ENCODE peak calls at places on chromosomes 11 and 22, in eight cellular contexts. S is A549, C is HL-60, X is GM12878, N is Panc1, H is GM23338, Y is HCT116, R is K562. Q is an unnamed sample.

GRCh38 chr11:9493492-9493891 is 32.7 kb downstream of the ZNF143 start:
- DNase-seq in X (no peak), Y (no peak), S (no peak), H (no peak), R (no peak), C (peak), N (no peak), Q (peak)

GRCh38 chr11:101048479-101048878 is 81.1 kb downstream of the PGR start:
- DNase-seq in S (no peak), X (no peak), R (no peak), C (no peak), H (no peak), N (no peak), Y (no peak), Q (no peak)

GRCh38 chr22:45242778-45243191 is 2.1 kb upstream of the KIAA0930 start:
- DNase-seq in X (no peak), S (peak), R (no peak), N (no peak), Y (no peak), H (peak), C (peak), Q (no peak)

GRCh38 chr11:79377399-79377798 is 63.4 kb downstream of the TENM4 start:
- DNase-seq in R (no peak), X (no peak), H (peak), Y (no peak), C (no peak), N (no peak), S (no peak), Q (no peak)

GRCh38 chr11:15493066-15493465 is 378.3 kb downstream of the INSC start:
- DNase-seq in N (no peak), C (no peak), H (peak), R (no peak), Y (peak), X (no peak), S (no peak), Q (no peak)

GRCh38 chr11:102926517-102926916 is 29.0 kb downstream of the MMP13 start:
- DNase-seq in N (no peak), S (no peak), X (no peak), H (no peak), C (no peak), R (no peak), Y (no peak), Q (no peak)

GRCh38 chr22:34587357-34588356 is 478.3 kb upstream of the ISX start:
- DNase-seq in S (no peak), Y (no peak), R (no peak), C (no peak), H (no peak), N (no peak), X (no peak), Q (no peak)

GRCh38 chr22:49701380-49702067 is 126.1 kb downstream of the BRD1 start:
- DNase-seq in Y (no peak), X (no peak), R (peak), N (no peak), C (peak), S (no peak), H (peak), Q (no peak)

GRCh38 chr22:31595271-31595670 is 66.7 kb downstream of the PISD start:
- DNase-seq in C (no peak), H (no peak), Y (no peak), S (no peak), N (no peak), X (no peak), R (no peak), Q (no peak)

GRCh38 chr11:10328314-10329090 is 23.6 kb downstream of the ADM start:
- DNase-seq in R (no peak), S (no peak), H (no peak), C (peak), X (no peak), N (no peak), Y (no peak), Q (no peak)

GRCh38 chr22:42275176-42275575 is 4.7 kb upstream of the TCF20 start:
- DNase-seq in H (no peak), Y (no peak), C (no peak), S (no peak), N (no peak), R (no peak), X (no peak), Q (no peak)

GRCh38 chr22:29765905-29766631 is 739 bp downstream of the ZMAT5 start:
- DNase-seq in R (peak), H (no peak), N (no peak), C (peak), Y (no peak), S (no peak), X (no peak), Q (peak)

GRCh38 chr11:116207349-116207748 is 565.4 kb downstream of the BUD13 start:
- DNase-seq in H (no peak), X (no peak), R (no peak), S (no peak), N (no peak), Y (no peak), C (no peak), Q (peak)

GRCh38 chr11:17734986-17735822 is 623 bp downstream of the KCNC1 start:
- DNase-seq in S (peak), Y (no peak), C (peak), H (peak), N (no peak), R (peak), X (no peak), Q (peak)

GRCh38 chr11:61778920-61779650 is 13.3 kb downstream of the TMEM258 start:
- DNase-seq in N (no peak), S (no peak), R (no peak), C (no peak), X (no peak), H (no peak), Y (no peak), Q (no peak)

GRCh38 chr11:20276661-20277000 is 86.9 kb upstream of the HTATIP2 start:
- DNase-seq in S (no peak), X (no peak), H (no peak), C (no peak), N (no peak), Y (no peak), R (no peak), Q (no peak)

GRCh38 chr22:27372364-27372763 is 429.2 kb downstream of the MN1 start:
- DNase-seq in X (no peak), Y (no peak), S (no peak), C (no peak), N (no peak), H (no peak), R (no peak), Q (no peak)

GRCh38 chr11:126416542-126417090 is 61.1 kb downstream of the ST3GAL4 start:
- DNase-seq in Y (no peak), H (peak), X (peak), S (no peak), C (no peak), N (no peak), R (no peak), Q (peak)

GRCh38 chr22:32042924-32043323 is at the start of gene SLC5A1:
- DNase-seq in C (no peak), N (no peak), Y (no peak), R (no peak), H (peak), S (no peak), X (no peak), Q (no peak)

GRCh38 chr11:86717817-86718501 is 45.5 kb upstream of the ME3 start:
- DNase-seq in H (no peak), C (no peak), Y (no peak), X (no peak), S (peak), R (no peak), N (no peak), Q (no peak)

GRCh38 chr11:12731841-12732336 is 57.7 kb downstream of the TEAD1 start:
- DNase-seq in Y (peak), H (no peak), C (no peak), X (no peak), N (no peak), R (no peak), S (no peak), Q (no peak)

GRCh38 chr22:20139391-20140106 is 7.9 kb downstream of the ZDHHC8 start:
- DNase-seq in Y (no peak), S (no peak), C (no peak), X (no peak), R (no peak), N (no peak), H (no peak), Q (no peak)

GRCh38 chr11:363948-364761 is 5.1 kb upstream of the B4GALNT4 start:
- DNase-seq in R (no peak), S (peak), H (peak), X (no peak), Y (peak), N (peak), C (no peak), Q (peak)

DNA sequence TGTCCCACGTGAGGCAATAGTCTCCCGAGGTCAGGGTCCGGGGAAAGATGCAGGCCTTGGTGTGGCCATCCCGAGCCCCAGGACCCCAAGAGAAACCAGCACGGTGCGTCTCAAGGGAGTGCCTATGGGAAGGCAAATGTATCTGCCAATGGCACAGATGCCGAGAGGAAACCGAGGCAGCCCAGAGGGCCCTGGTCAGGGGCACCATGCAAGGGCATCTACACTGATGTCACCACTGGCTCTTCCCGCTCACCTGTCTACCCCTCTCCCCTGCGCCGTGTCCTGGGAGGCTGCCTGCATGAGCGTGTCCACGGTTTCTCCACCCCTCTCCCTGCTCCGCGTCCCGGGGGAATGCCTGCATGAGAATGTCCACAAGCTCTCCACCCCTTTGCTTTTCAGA is 1318.8 kb downstream of the TBC1D22A start:
- DNase-seq in X (no peak), N (no peak), Y (no peak), R (no peak), C (no peak), H (no peak), S (no peak), Q (no peak)
- TF ChIP-seq REST in X (no peak), N (no peak), Y (no peak), R (no peak), C (no peak), H (no peak), S (no peak), Q (no peak)

DNA sequence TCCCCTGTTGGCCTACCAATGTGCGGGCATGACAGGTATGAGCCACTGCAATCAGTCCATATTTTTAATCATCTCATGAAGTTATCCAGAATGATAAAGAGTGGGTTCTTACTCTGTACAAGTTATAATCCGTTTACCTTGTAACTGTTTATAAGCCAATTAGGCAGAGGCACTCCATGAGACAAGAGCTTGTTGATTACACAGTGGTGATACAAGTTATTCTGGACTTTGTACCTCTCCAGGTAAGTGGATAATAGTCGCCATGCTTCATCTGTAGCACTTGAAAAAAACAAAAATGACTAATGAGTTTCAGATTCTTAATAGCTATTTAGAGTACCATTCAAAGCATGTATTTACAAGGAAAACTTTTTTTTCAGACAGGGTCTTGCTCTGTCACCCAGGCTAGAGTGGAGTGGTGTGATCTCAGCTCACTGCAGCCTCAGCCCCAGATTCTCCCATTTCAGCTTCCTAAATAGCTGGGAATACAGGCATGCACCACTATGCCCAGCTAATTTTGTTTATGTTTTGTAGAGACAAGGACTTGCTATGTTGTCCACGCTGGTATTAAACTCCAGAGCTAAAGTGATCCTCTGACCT is 17.7 kb upstream of the FNBP4 start:
- DNase-seq in R (no peak), H (no peak), C (no peak), S (no peak), Y (no peak), X (no peak), N (no peak), Q (no peak)
- TF ChIP-seq REST in R (no peak), H (no peak), C (no peak), S (no peak), Y (no peak), X (no peak), N (no peak), Q (no peak)

DNA sequence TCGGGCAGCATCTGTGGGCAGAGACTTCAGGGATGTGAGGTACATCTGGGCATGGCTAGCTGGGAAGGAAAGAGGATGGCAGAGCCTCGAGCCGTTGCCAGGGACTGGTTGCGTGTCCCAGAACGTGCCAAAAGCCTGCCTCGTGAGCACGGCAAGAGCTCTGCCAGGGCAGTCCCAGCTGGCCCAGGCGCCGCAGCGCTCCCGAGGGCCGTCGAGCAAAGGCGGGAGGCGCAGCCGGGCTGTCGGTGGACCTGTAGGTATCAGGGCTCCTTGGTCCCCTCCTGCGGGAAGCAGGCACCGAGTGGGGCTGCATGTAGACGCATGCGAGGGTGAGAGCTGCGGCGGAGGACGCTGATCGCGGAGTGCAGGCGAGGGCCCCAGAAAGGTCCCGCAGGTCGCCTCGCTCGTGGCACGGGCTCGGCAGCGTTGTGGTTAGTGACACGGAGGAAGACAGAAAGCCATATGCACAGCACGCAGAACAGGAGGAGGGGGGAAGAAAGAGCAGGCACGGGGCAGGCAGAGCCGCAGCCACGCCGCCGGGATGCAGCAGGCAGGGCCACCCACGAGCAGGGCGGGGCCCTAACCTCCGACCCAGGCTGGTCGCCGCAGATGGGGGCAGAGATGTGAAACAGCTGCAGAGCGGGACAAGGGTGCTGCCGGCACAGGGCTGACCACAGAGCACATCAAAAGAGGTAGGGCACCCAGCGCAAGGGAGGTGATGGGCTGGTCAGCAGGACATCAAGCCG is 18.0 kb downstream of the LSP1 start:
- DNase-seq in X (no peak), H (peak), R (peak), N (no peak), Y (no peak), S (no peak), C (no peak), Q (no peak)
- TF ChIP-seq REST in X (no peak), H (no peak), R (no peak), N (no peak), Y (no peak), S (no peak), C (no peak), Q (no peak)

DNA sequence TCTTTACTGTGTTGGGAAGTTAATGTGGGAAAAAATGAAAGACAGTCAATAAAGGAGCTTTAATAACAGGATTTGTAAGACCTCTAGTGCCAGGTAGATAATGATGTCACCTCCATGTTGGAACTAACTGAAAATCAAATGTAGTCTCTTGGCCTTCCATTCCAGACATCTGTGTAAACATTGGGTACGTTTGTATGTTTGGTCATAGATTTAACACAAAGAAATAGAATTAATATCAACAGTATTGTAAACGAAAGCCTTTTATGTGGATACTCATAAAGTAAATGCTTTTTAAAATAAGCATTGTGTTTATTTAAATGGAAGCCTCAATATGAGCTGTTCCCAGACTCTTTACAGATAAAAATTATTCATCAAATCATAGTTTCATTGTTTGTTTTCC is 605.7 kb downstream of the METTL15 start:
- DNase-seq in S (peak), Y (no peak), N (no peak), C (no peak), X (no peak), H (no peak), R (no peak), Q (no peak)
- TF ChIP-seq REST in S (no peak), Y (no peak), N (no peak), C (no peak), X (no peak), H (no peak), R (no peak), Q (no peak)